ENCODE peak calls at places on chromosome 4, in six cellular contexts. K is cardiac fibroblast, O is Kasumi-1, E is pons, Q is astrocyte of the spinal cord, J is amniotic stem cell. V is an unnamed sample.

GRCh38 chr4:39591290-39591689 is 47.4 kb downstream of the SMIM14 start:
- DNase-seq in K (peak; percentile 35), O (no peak), E (no peak), Q (no peak), J (no peak), V (no peak)

GRCh38 chr4:99885063-99885664 is 9.1 kb downstream of the LAMTOR3 start:
- DNase-seq in K (peak; percentile 54), O (peak; percentile 64), E (peak; percentile 19), Q (peak; percentile 59), J (no peak), V (peak; percentile 32)

GRCh38 chr4:109009909-109010308 is 247.1 kb upstream of the ETNPPL start:
- DNase-seq in K (peak; percentile 86), O (no peak), E (no peak), Q (no peak), J (no peak), V (peak; percentile 89)

GRCh38 chr4:1293981-1294380 is 4.3 kb downstream of the MAEA start:
- DNase-seq in K (peak; percentile 12), O (no peak), E (no peak), Q (peak; percentile 36), J (no peak), V (peak; percentile 22)

GRCh38 chr4:78797777-78798284 is 21.7 kb downstream of the BMP2K start:
- DNase-seq in K (no peak), O (no peak), E (no peak), Q (no peak), J (no peak), V (no peak)

GRCh38 chr4:63526251-63526650 is 883.0 kb downstream of the TECRL start:
- DNase-seq in K (no peak), O (no peak), E (no peak), Q (no peak), J (no peak), V (no peak)

GRCh38 chr4:177393236-177393635 is 49.0 kb downstream of the AGA start:
- DNase-seq in K (no peak), O (peak; percentile 77), E (no peak), Q (no peak), J (no peak), V (no peak)

GRCh38 chr4:101835121-101835904 is 44.8 kb downstream of the BANK1 start:
- DNase-seq in K (peak; percentile 85), O (no peak), E (peak; percentile 53), Q (peak; percentile 70), J (peak; percentile 18), V (peak; percentile 77)

GRCh38 chr4:159549092-159549491 is 446.2 kb downstream of the RAPGEF2 start:
- DNase-seq in K (no peak), O (no peak), E (no peak), Q (peak; percentile 49), J (no peak), V (peak; percentile 30)

GRCh38 chr4:140937866-140938265 is 181.7 kb upstream of the TBC1D9 start:
- DNase-seq in K (peak; percentile 91), O (no peak), E (no peak), Q (peak; percentile 58), J (no peak), V (peak; percentile 87)